ENCODE peak calls at places on chromosomes 2 and 18, in four cellular contexts. T, I, V and D are unnamed samples.

GRCh38 chr2:232406556-232407310 is at the start of gene ALPG:
- DNase-seq in I (no peak), V (no peak), T (no peak), D (no peak)

GRCh38 chr2:46065152-46065551 is 232.1 kb upstream of the EPAS1 start:
- DNase-seq in I (no peak), V (no peak), T (no peak), D (no peak)

GRCh38 chr2:127382836-127383235 is 4.9 kb downstream of the MAP3K2 start:
- DNase-seq in T (no peak), V (no peak), I (no peak), D (no peak)

GRCh38 chr2:219057709-219058540 is 2.8 kb downstream of the IHH start:
- DNase-seq in V (peak; percentile 22), I (peak; percentile 45), T (no peak), D (peak; percentile 64)

GRCh38 chr2:216872624-216873023 is 12.8 kb upstream of the TNP1 start:
- DNase-seq in I (no peak), V (no peak), T (no peak), D (no peak)

GRCh38 chr2:102025016-102025491 is 33.3 kb downstream of the IL1R2 start:
- DNase-seq in I (no peak), V (no peak), T (no peak), D (no peak)

GRCh38 chr2:232980683-232981082 is 32.4 kb downstream of the NGEF start:
- DNase-seq in I (peak; percentile 55), V (no peak), T (no peak), D (no peak)

GRCh38 chr18:58391113-58391892 is 237.6 kb downstream of the ALPK2 start:
- DNase-seq in T (no peak), I (no peak), V (no peak), D (no peak)

GRCh38 chr2:22628183-22628582 is 756.8 kb upstream of the KLHL29 start:
- DNase-seq in T (no peak), I (no peak), V (no peak), D (no peak)

GRCh38 chr2:54977149-54977548 is 73.1 kb downstream of the RTN4 start:
- DNase-seq in T (no peak), V (no peak), I (no peak), D (no peak)

GRCh38 chr2:202178342-202178958 is 59.9 kb downstream of the SUMO1 start:
- DNase-seq in I (peak; percentile 66), T (no peak), V (peak; percentile 46), D (peak; percentile 57)

GRCh38 chr2:148926291-148926961 is 51.4 kb downstream of the KIF5C start:
- DNase-seq in I (no peak), T (no peak), V (no peak), D (peak; percentile 16)

GRCh38 chr2:109728809-109729208 is 65.3 kb upstream of the RGPD5 start:
- DNase-seq in T (peak; percentile 25), I (no peak), V (no peak), D (no peak)

GRCh38 chr18:28013064-28013463 is 163.9 kb downstream of the CDH2 start:
- DNase-seq in I (peak; percentile 34), V (peak; percentile 7), T (no peak), D (no peak)

GRCh38 chr18:35106845-35107148 is 65.6 kb downstream of the MAPRE2 start:
- DNase-seq in I (no peak), T (no peak), V (no peak), D (no peak)

GRCh38 chr2:158723921-158724802 is 71.0 kb upstream of the DAPL1 start:
- DNase-seq in T (no peak), I (peak; percentile 78), V (peak; percentile 88), D (peak; percentile 69)

GRCh38 chr18:22643731-22644130 is 226.0 kb upstream of the CTAGE1 start:
- DNase-seq in T (no peak), I (no peak), V (no peak), D (no peak)

GRCh38 chr2:40814621-40815020 is 362.7 kb upstream of the SLC8A1 start:
- DNase-seq in I (no peak), V (peak; percentile 59), T (no peak), D (no peak)